ENCODE peak calls at places on chromosome 10, in nine cellular contexts. T, K, E, Z, M, A, F, G and W are unnamed samples.

GRCh38 chr10:47402681-47403301 is 18.7 kb upstream of the ZNF488 start:
- DNase-seq in T (no peak), K (peak), E (no peak), Z (peak), M (no peak), A (no peak), F (peak), G (peak), W (no peak)

GRCh38 chr10:86100581-86101061 is 266.0 kb downstream of the GRID1 start:
- DNase-seq in T (no peak), K (peak), E (no peak), Z (peak), M (no peak), A (no peak), F (no peak), G (peak), W (no peak)

GRCh38 chr10:113492181-113492580 is 60.7 kb upstream of the HABP2 start:
- DNase-seq in T (no peak), K (no peak), E (no peak), Z (no peak), M (no peak), A (no peak), F (no peak), G (no peak), W (no peak)

GRCh38 chr10:131981429-131982184 is at the start of gene BNIP3:
- DNase-seq in T (peak), K (peak), E (peak), Z (peak), M (peak), A (peak), F (peak), G (peak), W (peak)

GRCh38 chr10:50613150-50613549 is 10.6 kb downstream of the SGMS1 start:
- DNase-seq in T (no peak), K (no peak), E (no peak), Z (no peak), M (no peak), A (no peak), F (no peak), G (no peak), W (no peak)

GRCh38 chr10:78757542-78757941 is 311.2 kb upstream of the ZMIZ1 start:
- DNase-seq in T (no peak), K (no peak), E (no peak), Z (peak), M (no peak), A (no peak), F (peak), G (no peak), W (no peak)

GRCh38 chr10:58857251-58857650 is 319.2 kb upstream of the PHYHIPL start:
- DNase-seq in T (no peak), K (no peak), E (no peak), Z (peak), M (no peak), A (no peak), F (no peak), G (no peak), W (no peak)

GRCh38 chr10:92242910-92243671 is 47.8 kb downstream of the CPEB3 start:
- DNase-seq in T (peak), K (peak), E (peak), Z (peak), M (peak), A (no peak), F (no peak), G (peak), W (peak)

GRCh38 chr10:34575882-34576281 is 239.2 kb downstream of the PARD3 start:
- DNase-seq in T (no peak), K (no peak), E (no peak), Z (peak), M (no peak), A (no peak), F (peak), G (no peak), W (no peak)

GRCh38 chr10:43943825-43944360 is 295.2 kb upstream of the ZNF32 start:
- DNase-seq in T (no peak), K (no peak), E (no peak), Z (no peak), M (no peak), A (no peak), F (no peak), G (no peak), W (no peak)

GRCh38 chr10:82934429-82934828 is 1059.4 kb downstream of the NRG3 start:
- DNase-seq in T (no peak), K (no peak), E (no peak), Z (no peak), M (no peak), A (no peak), F (no peak), G (no peak), W (no peak)

GRCh38 chr10:30691601-30692015 is 62.1 kb upstream of the LYZL2 start:
- DNase-seq in T (no peak), K (peak), E (no peak), Z (no peak), M (no peak), A (no peak), F (peak), G (no peak), W (no peak)

GRCh38 chr10:33277135-33277536 is 57.3 kb downstream of the NRP1 start:
- DNase-seq in T (peak), K (peak), E (no peak), Z (peak), M (no peak), A (no peak), F (no peak), G (peak), W (no peak)

GRCh38 chr10:75971402-75972211 is 540.2 kb downstream of the LRMDA start:
- DNase-seq in T (no peak), K (no peak), E (no peak), Z (no peak), M (no peak), A (no peak), F (peak), G (no peak), W (no peak)